ENCODE peak calls at places on chromosomes 16 and 17, in seven cellular contexts. One of them, this sample, is unnamed.

GRCh38 chr17:55564077-55564476 is 52.8 kb upstream of the SMIM36 start:
- DNase-seq in B cell: no peak
- DNase-seq in RWPE1: no peak
- DNase-seq in cardiac muscle cell: no peak
- DNase-seq in prostate gland: no peak
- DNase-seq in endothelial cell: no peak
- DNase-seq in lower lobe of right lung: no peak
- DNase-seq in this sample: no peak

GRCh38 chr17:7479389-7480192 is at the start of gene ZBTB4:
- DNase-seq in B cell: peak; percentile 96
- DNase-seq in RWPE1: peak; percentile 55
- DNase-seq in cardiac muscle cell: peak; percentile 66
- DNase-seq in prostate gland: peak; percentile 62
- DNase-seq in endothelial cell: peak; percentile 30
- DNase-seq in lower lobe of right lung: peak; percentile 76
- DNase-seq in this sample: no peak

GRCh38 chr16:22901563-22901962 is 87.6 kb downstream of the HS3ST2 start:
- DNase-seq in B cell: no peak
- DNase-seq in RWPE1: no peak
- DNase-seq in cardiac muscle cell: no peak
- DNase-seq in prostate gland: no peak
- DNase-seq in endothelial cell: no peak
- DNase-seq in lower lobe of right lung: no peak
- DNase-seq in this sample: no peak

GRCh38 chr16:79042886-79043285 is 557.7 kb downstream of the MAF start:
- DNase-seq in B cell: no peak
- DNase-seq in RWPE1: no peak
- DNase-seq in cardiac muscle cell: no peak
- DNase-seq in prostate gland: no peak
- DNase-seq in endothelial cell: no peak
- DNase-seq in lower lobe of right lung: no peak
- DNase-seq in this sample: no peak

GRCh38 chr17:13346081-13346533 is 255.6 kb downstream of the HS3ST3A1 start:
- DNase-seq in B cell: no peak
- DNase-seq in RWPE1: peak; percentile 51
- DNase-seq in cardiac muscle cell: no peak
- DNase-seq in prostate gland: no peak
- DNase-seq in endothelial cell: no peak
- DNase-seq in lower lobe of right lung: no peak
- DNase-seq in this sample: peak; percentile 99

GRCh38 chr16:49586466-49586865 is 212.9 kb downstream of the C16orf78 start:
- DNase-seq in B cell: no peak
- DNase-seq in RWPE1: no peak
- DNase-seq in cardiac muscle cell: no peak
- DNase-seq in prostate gland: no peak
- DNase-seq in endothelial cell: no peak
- DNase-seq in lower lobe of right lung: no peak
- DNase-seq in this sample: no peak

GRCh38 chr16:20859699-20860098 is 40.5 kb downstream of the DCUN1D3 start:
- DNase-seq in B cell: no peak
- DNase-seq in RWPE1: no peak
- DNase-seq in cardiac muscle cell: no peak
- DNase-seq in prostate gland: no peak
- DNase-seq in endothelial cell: no peak
- DNase-seq in lower lobe of right lung: no peak
- DNase-seq in this sample: no peak

GRCh38 chr17:15981208-15981607 is 18.3 kb downstream of the ZSWIM7 start:
- DNase-seq in B cell: no peak
- DNase-seq in RWPE1: no peak
- DNase-seq in cardiac muscle cell: no peak
- DNase-seq in prostate gland: no peak
- DNase-seq in endothelial cell: no peak
- DNase-seq in lower lobe of right lung: no peak
- DNase-seq in this sample: no peak

GRCh38 chr16:15811778-15812750 is 44.8 kb downstream of the MYH11 start:
- DNase-seq in B cell: no peak
- DNase-seq in RWPE1: peak; percentile 54
- DNase-seq in cardiac muscle cell: peak; percentile 94
- DNase-seq in prostate gland: peak; percentile 83
- DNase-seq in endothelial cell: no peak
- DNase-seq in lower lobe of right lung: no peak
- DNase-seq in this sample: peak; percentile 68

GRCh38 chr17:18224053-18224427 is 1.4 kb upstream of the LLGL1 start:
- DNase-seq in B cell: no peak
- DNase-seq in RWPE1: no peak
- DNase-seq in cardiac muscle cell: no peak
- DNase-seq in prostate gland: no peak
- DNase-seq in endothelial cell: no peak
- DNase-seq in lower lobe of right lung: no peak
- DNase-seq in this sample: no peak

GRCh38 chr17:18225121-18225561 is 294 bp upstream of the LLGL1 start:
- DNase-seq in B cell: peak; percentile 100
- DNase-seq in RWPE1: peak; percentile 99
- DNase-seq in cardiac muscle cell: peak; percentile 99
- DNase-seq in prostate gland: peak; percentile 95
- DNase-seq in endothelial cell: peak; percentile 99
- DNase-seq in lower lobe of right lung: peak; percentile 98
- DNase-seq in this sample: peak; percentile 94

GRCh38 chr17:18224428-18225120 is 861 bp upstream of the LLGL1 start:
- DNase-seq in B cell: no peak
- DNase-seq in RWPE1: no peak
- DNase-seq in cardiac muscle cell: peak; percentile 39
- DNase-seq in prostate gland: no peak
- DNase-seq in endothelial cell: peak; percentile 41
- DNase-seq in lower lobe of right lung: no peak
- DNase-seq in this sample: no peak

GRCh38 chr17:18226284-18226945 is 980 bp downstream of the LLGL1 start:
- DNase-seq in B cell: no peak
- DNase-seq in RWPE1: no peak
- DNase-seq in cardiac muscle cell: no peak
- DNase-seq in prostate gland: no peak
- DNase-seq in endothelial cell: no peak
- DNase-seq in lower lobe of right lung: no peak
- DNase-seq in this sample: no peak

DNA sequence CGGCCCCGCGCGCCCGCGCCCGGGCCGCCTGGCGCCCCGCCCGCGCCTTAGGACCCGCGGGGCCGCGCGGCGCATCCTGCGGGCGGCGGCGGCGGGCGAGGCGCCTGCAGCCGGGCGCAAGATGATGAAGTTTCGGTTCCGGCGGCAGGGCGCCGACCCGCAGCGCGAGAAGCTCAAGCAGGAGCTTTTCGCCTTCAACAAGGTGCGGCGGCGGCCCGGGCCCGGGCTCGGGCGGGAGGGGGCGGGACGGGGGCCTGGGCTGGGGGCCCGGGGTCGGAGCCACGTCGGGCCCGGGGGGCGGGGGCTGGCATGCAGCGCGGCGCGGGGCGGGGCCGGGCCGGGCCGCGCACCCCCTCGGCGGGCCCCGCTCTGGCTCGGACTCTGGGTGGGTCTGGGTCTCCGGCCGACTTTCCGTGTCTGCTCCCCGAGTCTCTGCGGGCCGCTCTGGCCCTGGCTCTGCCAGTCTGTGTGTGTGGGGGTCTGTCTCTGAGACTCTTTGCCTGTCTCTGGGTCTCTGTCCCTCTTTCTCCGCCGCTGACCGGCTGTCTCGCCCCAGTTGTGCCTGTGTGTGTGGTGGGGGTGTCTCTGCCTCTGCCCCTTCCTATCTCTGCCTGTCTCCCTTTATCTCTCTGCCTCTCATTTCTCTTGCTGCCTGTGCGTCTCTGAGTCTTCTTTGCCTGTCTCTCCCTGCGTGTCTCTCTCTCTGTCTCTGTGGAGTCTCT is at the start of gene LLGL1:
- DNase-seq in B cell: no peak
- DNase-seq in RWPE1: no peak
- DNase-seq in cardiac muscle cell: no peak
- DNase-seq in prostate gland: no peak
- DNase-seq in endothelial cell: no peak
- DNase-seq in lower lobe of right lung: no peak
- DNase-seq in this sample: no peak
- TF ChIP-seq CTCF in B cell: no peak
- TF ChIP-seq CTCF in RWPE1: no peak
- TF ChIP-seq CTCF in cardiac muscle cell: no peak
- TF ChIP-seq CTCF in prostate gland: no peak
- TF ChIP-seq CTCF in endothelial cell: no peak
- TF ChIP-seq CTCF in lower lobe of right lung: no peak
- TF ChIP-seq CTCF in this sample: no peak

GRCh38 chr17:48317732-48318131 is 112.3 kb downstream of the SKAP1 start:
- DNase-seq in B cell: no peak
- DNase-seq in RWPE1: no peak
- DNase-seq in cardiac muscle cell: no peak
- DNase-seq in prostate gland: no peak
- DNase-seq in endothelial cell: no peak
- DNase-seq in lower lobe of right lung: no peak
- DNase-seq in this sample: no peak

GRCh38 chr17:48326311-48326710 is 103.7 kb downstream of the SKAP1 start:
- DNase-seq in B cell: no peak
- DNase-seq in RWPE1: no peak
- DNase-seq in cardiac muscle cell: no peak
- DNase-seq in prostate gland: no peak
- DNase-seq in endothelial cell: no peak
- DNase-seq in lower lobe of right lung: no peak
- DNase-seq in this sample: no peak

GRCh38 chr17:48322060-48322459 is 108.0 kb downstream of the SKAP1 start:
- DNase-seq in B cell: no peak
- DNase-seq in RWPE1: no peak
- DNase-seq in cardiac muscle cell: no peak
- DNase-seq in prostate gland: no peak
- DNase-seq in endothelial cell: no peak
- DNase-seq in lower lobe of right lung: no peak
- DNase-seq in this sample: no peak
- TF ChIP-seq CTCF in B cell: no peak
- TF ChIP-seq CTCF in RWPE1: peak; percentile 19
- TF ChIP-seq CTCF in cardiac muscle cell: peak; percentile 26
- TF ChIP-seq CTCF in prostate gland: no peak
- TF ChIP-seq CTCF in endothelial cell: no peak
- TF ChIP-seq CTCF in lower lobe of right lung: no peak
- TF ChIP-seq CTCF in this sample: no peak

GRCh38 chr17:66548158-66548557 is 245.7 kb downstream of the PRKCA start:
- DNase-seq in B cell: no peak
- DNase-seq in RWPE1: no peak
- DNase-seq in cardiac muscle cell: no peak
- DNase-seq in prostate gland: no peak
- DNase-seq in endothelial cell: no peak
- DNase-seq in lower lobe of right lung: no peak
- DNase-seq in this sample: no peak
- TF ChIP-seq CTCF in B cell: no peak
- TF ChIP-seq CTCF in RWPE1: no peak
- TF ChIP-seq CTCF in cardiac muscle cell: no peak
- TF ChIP-seq CTCF in prostate gland: no peak
- TF ChIP-seq CTCF in endothelial cell: no peak
- TF ChIP-seq CTCF in lower lobe of right lung: no peak
- TF ChIP-seq CTCF in this sample: no peak

DNA sequence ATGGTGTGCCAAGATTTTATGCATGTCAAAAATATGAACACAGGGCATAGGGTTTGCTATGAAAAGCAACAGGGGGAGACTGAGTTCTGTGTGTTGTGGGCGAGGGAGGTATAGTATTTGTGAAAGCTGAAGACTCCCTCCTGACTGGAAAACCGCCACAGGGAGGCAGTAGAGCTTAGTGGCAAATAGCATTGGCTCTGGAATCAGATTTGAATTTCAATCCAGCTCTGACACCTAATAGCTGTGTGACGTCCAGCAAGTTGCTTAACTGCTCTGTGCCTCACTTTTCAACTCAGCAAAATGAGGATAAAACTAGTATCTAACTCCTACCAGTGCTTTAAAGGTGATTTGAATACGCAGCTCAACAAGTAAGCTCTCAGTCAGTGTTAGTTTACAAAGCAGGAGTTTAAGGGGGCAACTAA is 22.0 kb downstream of the KPNA2 start:
- DNase-seq in B cell: no peak
- DNase-seq in RWPE1: no peak
- DNase-seq in cardiac muscle cell: no peak
- DNase-seq in prostate gland: no peak
- DNase-seq in endothelial cell: peak; percentile 29
- DNase-seq in lower lobe of right lung: no peak
- DNase-seq in this sample: peak; percentile 41
- TF ChIP-seq CTCF in B cell: peak; percentile 47
- TF ChIP-seq CTCF in RWPE1: peak; percentile 32
- TF ChIP-seq CTCF in cardiac muscle cell: peak; percentile 45
- TF ChIP-seq CTCF in prostate gland: no peak
- TF ChIP-seq CTCF in endothelial cell: no peak
- TF ChIP-seq CTCF in lower lobe of right lung: peak; percentile 53
- TF ChIP-seq CTCF in this sample: peak; percentile 21

GRCh38 chr17:75650874-75651273 is 16.1 kb downstream of the RECQL5 start:
- DNase-seq in B cell: no peak
- DNase-seq in RWPE1: no peak
- DNase-seq in cardiac muscle cell: no peak
- DNase-seq in prostate gland: no peak
- DNase-seq in endothelial cell: no peak
- DNase-seq in lower lobe of right lung: no peak
- DNase-seq in this sample: no peak

GRCh38 chr17:75652934-75653549 is 13.9 kb downstream of the RECQL5 start:
- DNase-seq in B cell: peak; percentile 68
- DNase-seq in RWPE1: peak; percentile 26
- DNase-seq in cardiac muscle cell: peak; percentile 55
- DNase-seq in prostate gland: no peak
- DNase-seq in endothelial cell: peak; percentile 57
- DNase-seq in lower lobe of right lung: no peak
- DNase-seq in this sample: peak; percentile 38

GRCh38 chr17:75658237-75658636 is 8.7 kb downstream of the RECQL5 start:
- DNase-seq in B cell: no peak
- DNase-seq in RWPE1: no peak
- DNase-seq in cardiac muscle cell: no peak
- DNase-seq in prostate gland: no peak
- DNase-seq in endothelial cell: no peak
- DNase-seq in lower lobe of right lung: no peak
- DNase-seq in this sample: no peak

GRCh38 chr17:75652341-75652740 is 14.6 kb downstream of the RECQL5 start:
- DNase-seq in B cell: no peak
- DNase-seq in RWPE1: no peak
- DNase-seq in cardiac muscle cell: no peak
- DNase-seq in prostate gland: no peak
- DNase-seq in endothelial cell: no peak
- DNase-seq in lower lobe of right lung: no peak
- DNase-seq in this sample: no peak

GRCh38 chr17:75654176-75654575 is 12.8 kb downstream of the RECQL5 start:
- DNase-seq in B cell: no peak
- DNase-seq in RWPE1: no peak
- DNase-seq in cardiac muscle cell: no peak
- DNase-seq in prostate gland: no peak
- DNase-seq in endothelial cell: no peak
- DNase-seq in lower lobe of right lung: no peak
- DNase-seq in this sample: peak; percentile 20
- TF ChIP-seq CTCF in B cell: no peak
- TF ChIP-seq CTCF in RWPE1: peak; percentile 16
- TF ChIP-seq CTCF in cardiac muscle cell: no peak
- TF ChIP-seq CTCF in prostate gland: no peak
- TF ChIP-seq CTCF in endothelial cell: no peak
- TF ChIP-seq CTCF in lower lobe of right lung: no peak
- TF ChIP-seq CTCF in this sample: no peak

DNA sequence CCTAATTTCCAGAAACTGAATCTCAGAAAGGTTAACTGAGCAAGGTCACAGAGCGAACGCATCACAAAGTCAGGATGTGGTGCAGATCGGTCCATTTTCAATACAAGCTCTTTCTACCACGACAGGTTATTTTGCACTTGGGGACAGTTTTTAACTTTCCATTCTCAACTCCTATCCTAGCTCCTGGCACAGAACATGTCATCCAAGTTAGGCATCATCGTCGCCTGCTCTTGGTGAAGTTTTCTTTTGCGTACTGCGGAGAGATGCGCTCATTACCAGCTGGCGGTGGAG is 15.5 kb upstream of the ERN1 start:
- DNase-seq in B cell: no peak
- DNase-seq in RWPE1: no peak
- DNase-seq in cardiac muscle cell: no peak
- DNase-seq in prostate gland: no peak
- DNase-seq in endothelial cell: no peak
- DNase-seq in lower lobe of right lung: no peak
- DNase-seq in this sample: no peak
- TF ChIP-seq CTCF in B cell: no peak
- TF ChIP-seq CTCF in RWPE1: no peak
- TF ChIP-seq CTCF in cardiac muscle cell: peak; percentile 2
- TF ChIP-seq CTCF in prostate gland: no peak
- TF ChIP-seq CTCF in endothelial cell: no peak
- TF ChIP-seq CTCF in lower lobe of right lung: no peak
- TF ChIP-seq CTCF in this sample: no peak